ENCODE peak calls at places on chromosomes 1 and 21, in nine cellular contexts. X, I, Q, U, S, E, Z, M and G are unnamed samples.

GRCh38 chr21:45971487-45972352 is 9.8 kb upstream of the COL6A1 start:
- DNase-seq in Z (no peak), S (no peak), I (no peak), Q (no peak), U (no peak), E (no peak), X (no peak), M (peak; percentile 96), G (no peak)

GRCh38 chr1:1236945-1237873 is 5.2 kb downstream of the B3GALT6 start:
- DNase-seq in E (peak; percentile 56), M (no peak), Q (no peak), U (no peak), Z (no peak), I (no peak), S (no peak), X (no peak), G (no peak)

GRCh38 chr1:156496211-156496761 is 4.3 kb downstream of the MEF2D start:
- DNase-seq in X (no peak), Q (no peak), S (no peak), I (no peak), U (no peak), M (peak; percentile 67), E (no peak), Z (no peak), G (no peak)

GRCh38 chr1:66933887-66934700 is 9.3 kb downstream of the MIER1 start:
- DNase-seq in Z (peak; percentile 72), X (no peak), U (no peak), Q (peak; percentile 14), M (peak; percentile 26), E (peak; percentile 51), I (no peak), S (no peak), G (no peak)

GRCh38 chr1:227557962-227558806 is 5.2 kb upstream of the ZNF678 start:
- DNase-seq in Q (no peak), X (no peak), E (no peak), U (no peak), I (no peak), S (no peak), M (no peak), Z (no peak), G (no peak)

GRCh38 chr21:36909423-36909822 is 57.0 kb downstream of the HLCS start:
- DNase-seq in I (no peak), X (no peak), S (no peak), Q (no peak), M (peak; percentile 18), E (no peak), U (no peak), Z (no peak), G (no peak)

GRCh38 chr1:20470174-20470573 is 15.8 kb downstream of the CAMK2N1 start:
- DNase-seq in S (no peak), Q (no peak), M (no peak), X (no peak), E (peak; percentile 46), Z (no peak), U (no peak), I (no peak), G (no peak)

GRCh38 chr1:33548319-33548718 is 75.9 kb downstream of the ZSCAN20 start:
- DNase-seq in I (no peak), X (no peak), Q (no peak), U (no peak), S (no peak), M (peak; percentile 25), Z (no peak), E (no peak), G (no peak)

GRCh38 chr1:222653178-222653827 is 35.4 kb downstream of the MIA3 start:
- DNase-seq in U (no peak), Z (no peak), X (no peak), S (no peak), Q (peak; percentile 80), M (no peak), I (no peak), E (no peak), G (peak; percentile 10)

GRCh38 chr1:184792450-184792969 is 37.9 kb upstream of the EDEM3 start:
- DNase-seq in X (peak; percentile 88), Q (peak; percentile 49), U (no peak), E (peak; percentile 88), S (no peak), I (peak; percentile 60), Z (peak; percentile 98), M (peak; percentile 99), G (no peak)

GRCh38 chr21:15839601-15840000 is 109.8 kb downstream of the USP25 start:
- DNase-seq in S (no peak), M (peak; percentile 22), I (no peak), E (no peak), X (no peak), U (no peak), Q (no peak), Z (no peak), G (no peak)

GRCh38 chr1:112533029-112533428 is 24.3 kb downstream of the WNT2B start:
- DNase-seq in X (no peak), U (no peak), Q (no peak), S (no peak), M (peak; percentile 77), E (no peak), I (no peak), Z (no peak), G (no peak)

GRCh38 chr1:112998592-112999235 is 42.7 kb upstream of the SLC16A1 start:
- DNase-seq in U (no peak), M (peak; percentile 87), I (no peak), Z (peak; percentile 79), Q (no peak), X (no peak), E (peak; percentile 36), S (no peak), G (no peak)

GRCh38 chr1:66980745-66981367 is 56.1 kb downstream of the MIER1 start:
- DNase-seq in S (no peak), I (no peak), Q (no peak), U (no peak), Z (peak; percentile 35), X (no peak), M (peak; percentile 44), E (no peak), G (no peak)

GRCh38 chr1:220852408-220852807 is 26.8 kb upstream of the HLX start:
- DNase-seq in S (no peak), M (no peak), U (no peak), I (no peak), Q (no peak), X (no peak), E (no peak), Z (no peak), G (no peak)

GRCh38 chr1:96688737-96689136 is 32.8 kb upstream of the PTBP2 start:
- DNase-seq in U (no peak), I (no peak), Z (no peak), Q (no peak), M (no peak), S (no peak), E (no peak), X (no peak), G (no peak)

GRCh38 chr21:20997633-20998455 is at the start of gene NCAM2:
- DNase-seq in U (peak; percentile 67), M (peak; percentile 82), E (no peak), I (peak; percentile 58), S (peak; percentile 68), Q (peak; percentile 31), Z (peak; percentile 9), X (peak; percentile 38), G (peak; percentile 51)

GRCh38 chr1:160634543-160635491 is 12.0 kb downstream of the SLAMF1 start:
- DNase-seq in E (no peak), I (no peak), Z (no peak), Q (no peak), U (no peak), M (no peak), X (no peak), S (no peak), G (no peak)

GRCh38 chr1:43312212-43312623 is 11.4 kb downstream of the TIE1 start:
- DNase-seq in S (no peak), U (no peak), M (no peak), I (no peak), Z (no peak), E (no peak), Q (no peak), X (no peak), G (no peak)

GRCh38 chr1:219492676-219493075 is 120.2 kb downstream of the ZC3H11B start:
- DNase-seq in X (no peak), S (no peak), Z (no peak), Q (no peak), U (no peak), E (no peak), M (no peak), I (no peak), G (no peak)

GRCh38 chr1:65189716-65190115 is 41.7 kb downstream of the AK4 start:
- DNase-seq in X (no peak), E (no peak), S (no peak), Q (no peak), Z (no peak), U (no peak), M (peak; percentile 36), I (no peak), G (no peak)